ENCODE peak calls at places on chromosome 21, in nine cellular contexts. E is AG04450; M is ureter; C is body of pancreas; G is CD4-positive, alpha-beta T cell; F is heart right ventricle; D is A172; S is GM20000; W is stimulated activated naive CD4-positive, alpha-beta T cell. N is an unnamed sample.

GRCh38 chr21:34363733-34364132 is at the start of gene KCNE2:
- DNase-seq in E (no peak), M (no peak), C (no peak), G (no peak), F (no peak), D (no peak), S (no peak), W (no peak), N (no peak)

GRCh38 chr21:43273708-43274021 is 104.9 kb downstream of the CRYAA start:
- DNase-seq in E (no peak), M (no peak), C (no peak), G (no peak), F (no peak), D (no peak), S (no peak), W (no peak), N (no peak)

GRCh38 chr21:45299864-45300785 is 12.4 kb upstream of the POFUT2 start:
- DNase-seq in E (no peak), M (no peak), C (no peak), G (no peak), F (peak; percentile 26), D (peak; percentile 94), S (no peak), W (no peak), N (no peak)

GRCh38 chr21:46634966-46635323 is 529 bp upstream of the PRMT2 start:
- DNase-seq in E (peak; percentile 70), M (peak; percentile 83), C (peak; percentile 73), G (peak; percentile 35), F (no peak), D (peak; percentile 83), S (peak; percentile 39), W (no peak), N (peak; percentile 80)

GRCh38 chr21:25568230-25568629 is 39.1 kb downstream of the MRPL39 start:
- DNase-seq in E (peak; percentile 26), M (no peak), C (peak; percentile 44), G (no peak), F (peak; percentile 11), D (peak; percentile 31), S (no peak), W (no peak), N (no peak)

GRCh38 chr21:23578027-23578426 is 2029.3 kb downstream of the MRPL39 start:
- DNase-seq in E (no peak), M (no peak), C (no peak), G (no peak), F (no peak), D (no peak), S (no peak), W (no peak), N (no peak)

GRCh38 chr21:44702973-44703730 is 6.2 kb downstream of the KRTAP10-12 start:
- DNase-seq in E (no peak), M (no peak), C (no peak), G (no peak), F (no peak), D (no peak), S (no peak), W (no peak), N (peak; percentile 30)

GRCh38 chr21:26961704-26962103 is 5.2 kb downstream of the ADAMTS5 start:
- DNase-seq in E (no peak), M (no peak), C (peak; percentile 13), G (no peak), F (no peak), D (no peak), S (no peak), W (no peak), N (no peak)

GRCh38 chr21:46472246-46472645 is 13.6 kb downstream of the DIP2A start:
- DNase-seq in E (no peak), M (no peak), C (peak; percentile 25), G (no peak), F (no peak), D (no peak), S (no peak), W (no peak), N (no peak)

GRCh38 chr21:42785666-42786427 is 93.5 kb downstream of the WDR4 start:
- DNase-seq in E (no peak), M (no peak), C (no peak), G (no peak), F (no peak), D (no peak), S (no peak), W (no peak), N (no peak)

GRCh38 chr21:46097826-46098286 is at the start of gene COL6A2:
- DNase-seq in E (no peak), M (peak; percentile 72), C (peak; percentile 31), G (peak; percentile 48), F (peak; percentile 77), D (peak; percentile 31), S (peak; percentile 75), W (peak; percentile 57), N (peak; percentile 61)